ENCODE peak calls at places on chromosomes 13 and 19, in five cellular contexts. R, I, U, B and H are unnamed samples.

GRCh38 chr13:79932556-79932955 is 408.4 kb downstream of the SPRY2 start:
- DNase-seq in R (peak), I (no peak), U (no peak), B (no peak), H (no peak)

GRCh38 chr13:108595416-108596257 is 33.8 kb upstream of the MYO16 start:
- DNase-seq in R (no peak), I (no peak), U (no peak), B (no peak), H (no peak)

GRCh38 chr13:75694742-75695141 is 58.6 kb downstream of the LMO7 start:
- DNase-seq in R (no peak), I (no peak), U (no peak), B (no peak), H (peak)

GRCh38 chr19:9165256-9165655 is 13.5 kb upstream of the OR7D2 start:
- DNase-seq in R (peak), I (no peak), U (no peak), B (no peak), H (peak)

GRCh38 chr13:49683489-49683888 is 7.8 kb downstream of the EBPL start:
- DNase-seq in R (no peak), I (no peak), U (no peak), B (no peak), H (no peak)

GRCh38 chr13:90403330-90404082 is 944.0 kb upstream of the MIR17HG start:
- DNase-seq in R (no peak), I (no peak), U (no peak), B (no peak), H (no peak)

GRCh38 chr13:32838985-32839384 is 177.2 kb upstream of the KL start:
- DNase-seq in R (peak), I (no peak), U (no peak), B (no peak), H (peak)

GRCh38 chr13:64529874-64530485 is 2700.2 kb downstream of the PCDH9 start:
- DNase-seq in R (peak), I (no peak), U (no peak), B (no peak), H (no peak)

GRCh38 chr13:111153279-111153976 is 38.3 kb downstream of the ARHGEF7 start:
- DNase-seq in R (peak), I (peak), U (peak), B (peak), H (peak)

GRCh38 chr13:111156421-111156820 is 41.3 kb downstream of the ARHGEF7 start:
- DNase-seq in R (peak), I (no peak), U (no peak), B (no peak), H (peak)

GRCh38 chr13:111158136-111158805 is 43.2 kb downstream of the ARHGEF7 start:
- DNase-seq in R (peak), I (no peak), U (no peak), B (no peak), H (no peak)

GRCh38 chr13:111152836-111153235 is 37.7 kb downstream of the ARHGEF7 start:
- DNase-seq in R (no peak), I (no peak), U (no peak), B (no peak), H (no peak)

GRCh38 chr13:111153977-111154332 is 38.8 kb downstream of the ARHGEF7 start:
- DNase-seq in R (no peak), I (no peak), U (no peak), B (peak), H (peak)
- TF ChIP-seq CTCF in R (peak), I (no peak), U (no peak), B (no peak), H (peak)

GRCh38 chr19:43902399-43902798 is 32.7 kb downstream of the ZNF45 start:
- DNase-seq in R (no peak), I (no peak), U (no peak), B (no peak), H (no peak)
- H3K4me3 ChIP-seq in R (peak), I (peak), U (peak), B (no peak), H (peak)

GRCh38 chr19:50897612-50898011 is 13.6 kb downstream of the KLK4 start:
- DNase-seq in R (no peak), I (no peak), U (no peak), B (no peak), H (no peak)
- TF ChIP-seq CTCF in R (no peak), I (no peak), U (no peak), B (no peak), H (no peak)

GRCh38 chr13:20403826-20404225 is 121.8 kb downstream of the CRYL1 start:
- DNase-seq in R (no peak), I (peak), U (no peak), B (no peak), H (no peak)

GRCh38 chr13:20407759-20408158 is 117.9 kb downstream of the CRYL1 start:
- DNase-seq in R (no peak), I (peak), U (no peak), B (no peak), H (no peak)

GRCh38 chr13:20408181-20408580 is 117.5 kb downstream of the CRYL1 start:
- DNase-seq in R (no peak), I (peak), U (no peak), B (no peak), H (no peak)

GRCh38 chr13:20404488-20405222 is 121.0 kb downstream of the CRYL1 start:
- DNase-seq in R (no peak), I (peak), U (no peak), B (no peak), H (no peak)

DNA sequence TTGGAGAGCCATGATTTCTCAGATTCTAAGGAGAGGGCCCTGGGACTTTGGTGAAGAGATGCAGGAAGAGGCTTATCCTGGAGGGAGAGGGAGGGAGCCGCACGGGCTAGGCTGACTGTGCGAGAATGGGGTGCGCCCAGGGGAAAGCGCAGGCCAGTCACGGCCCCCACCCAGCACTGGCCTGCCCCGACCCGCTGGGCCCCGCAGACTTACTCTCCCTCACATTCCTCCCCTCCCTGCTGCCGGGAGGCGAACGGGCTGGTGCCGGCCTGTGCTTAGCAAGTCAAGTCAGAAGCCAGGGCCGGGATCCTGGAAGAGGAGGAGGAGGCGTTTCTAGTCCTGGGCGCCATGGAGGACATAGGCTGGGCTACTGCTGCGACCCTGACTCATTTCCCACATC is 120.0 kb downstream of the CRYL1 start:
- DNase-seq in R (no peak), I (peak), U (no peak), B (no peak), H (no peak)
- H3K4me3 ChIP-seq in R (no peak), I (no peak), U (no peak), B (no peak), H (no peak)

DNA sequence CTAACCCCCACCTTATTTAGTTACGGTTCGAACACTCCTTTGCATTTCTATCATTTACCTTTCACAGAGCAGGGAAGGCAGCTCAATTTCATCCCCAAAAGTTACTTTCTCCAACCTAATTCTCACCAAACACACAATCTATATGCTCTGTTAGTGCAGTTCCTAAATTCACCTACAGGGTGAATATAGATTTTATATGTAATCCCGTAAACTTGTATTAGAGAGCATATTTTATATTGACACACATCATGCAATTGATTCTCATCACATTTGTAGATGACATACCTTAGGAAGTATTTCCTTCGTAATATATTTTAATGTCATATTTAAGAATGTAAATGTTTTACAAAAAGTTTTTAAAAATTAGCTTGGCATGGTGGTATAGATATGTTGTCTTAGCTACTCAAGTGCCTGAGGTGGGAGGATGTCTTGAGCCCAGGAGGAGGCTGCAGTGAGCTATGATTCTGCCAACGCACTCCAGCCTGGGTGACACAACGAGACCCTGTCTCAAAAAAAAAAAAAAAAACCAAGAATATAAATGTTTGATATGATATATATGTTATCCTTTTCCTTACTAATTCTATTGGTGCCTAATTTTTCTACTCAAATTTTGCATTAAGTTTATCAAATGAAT is 57.3 kb upstream of the TNFRSF19 start:
- DNase-seq in R (no peak), I (no peak), U (no peak), B (no peak), H (no peak)
- TF ChIP-seq CTCF in R (no peak), I (no peak), U (no peak), B (no peak), H (peak)

GRCh38 chr19:3401004-3401768 is 34.8 kb downstream of the NFIC start:
- DNase-seq in R (no peak), I (no peak), U (no peak), B (no peak), H (no peak)

GRCh38 chr19:3397266-3398022 is 31.1 kb downstream of the NFIC start:
- DNase-seq in R (no peak), I (no peak), U (peak), B (no peak), H (no peak)

GRCh38 chr19:3398114-3398899 is 31.9 kb downstream of the NFIC start:
- DNase-seq in R (no peak), I (no peak), U (peak), B (peak), H (peak)

GRCh38 chr19:3398900-3399278 is 32.5 kb downstream of the NFIC start:
- DNase-seq in R (no peak), I (no peak), U (no peak), B (no peak), H (no peak)

DNA sequence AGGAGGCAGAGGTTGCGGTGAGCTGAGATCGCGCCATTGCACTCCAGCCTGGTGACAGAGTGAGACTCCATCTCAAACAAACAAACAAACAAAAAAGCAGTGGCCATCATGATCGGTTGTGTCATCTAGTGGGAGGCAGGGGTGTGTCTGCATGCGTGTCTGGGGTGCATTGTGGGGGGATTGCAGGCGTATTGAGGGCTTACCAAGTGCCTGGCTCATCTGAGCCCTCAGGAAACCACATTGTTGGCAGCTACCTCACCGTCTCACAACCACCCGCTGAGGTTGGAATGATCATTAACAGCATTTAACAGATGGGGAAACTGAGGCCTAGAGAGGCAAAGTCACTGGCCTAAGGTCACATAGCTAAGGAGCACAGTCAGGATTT is 30.5 kb downstream of the NFIC start:
- DNase-seq in R (no peak), I (no peak), U (no peak), B (no peak), H (no peak)
- H3K4me3 ChIP-seq in R (no peak), I (no peak), U (no peak), B (no peak), H (no peak)

GRCh38 chr19:2944775-2945574 is at the start of gene ZNF77:
- DNase-seq in R (peak), I (peak), U (peak), B (peak), H (peak)
- TF ChIP-seq CTCF in R (no peak), I (no peak), U (no peak), B (no peak), H (peak)

GRCh38 chr13:27919299-27919933 is 384 bp upstream of the PDX1 start:
- DNase-seq in R (no peak), I (no peak), U (no peak), B (no peak), H (no peak)
- H3K4me3 ChIP-seq in R (no peak), I (no peak), U (peak), B (no peak), H (no peak)